ENCODE peak calls at places on chromosome 1, in ten cellular contexts. F, R, H, G, B, Y, Z, A, L and V are unnamed samples.

GRCh38 chr1:158037876-158038359 is 44.5 kb downstream of the KIRREL1 start:
- DNase-seq in L (no peak), F (no peak), Y (no peak), H (peak; percentile 83), Z (peak; percentile 81), A (no peak), G (no peak), B (no peak), R (no peak), V (no peak)

GRCh38 chr1:86325264-86325663 is 70.9 kb downstream of the ODF2L start:
- DNase-seq in H (no peak), Y (no peak), Z (no peak), G (no peak), F (no peak), B (no peak), L (no peak), A (no peak), R (no peak), V (no peak)

GRCh38 chr1:116763787-116764465 is 9.7 kb downstream of the CD2 start:
- DNase-seq in A (no peak), F (peak; percentile 82), R (no peak), B (peak; percentile 31), Z (peak; percentile 35), G (peak; percentile 31), Y (no peak), H (no peak), L (no peak), V (peak; percentile 54)

GRCh38 chr1:156082111-156083091 is at the start of gene MEX3A:
- DNase-seq in L (peak; percentile 61), H (peak; percentile 70), Z (peak; percentile 92), A (no peak), Y (peak; percentile 76), B (peak; percentile 65), R (no peak), G (peak; percentile 92), F (peak; percentile 76), V (peak; percentile 95)

GRCh38 chr1:36134805-36135339 is 9.8 kb upstream of the COL8A2 start:
- DNase-seq in L (peak; percentile 27), Y (peak; percentile 11), H (peak; percentile 70), R (peak; percentile 50), A (no peak), G (peak; percentile 69), F (peak; percentile 45), B (no peak), Z (peak; percentile 73), V (peak; percentile 49)

GRCh38 chr1:182795563-182796228 is 6.1 kb downstream of the NPL start:
- DNase-seq in G (no peak), F (no peak), Z (no peak), A (no peak), B (no peak), H (no peak), L (no peak), Y (no peak), R (no peak), V (no peak)

GRCh38 chr1:2584822-2585317 is 1.7 kb upstream of the PRXL2B start:
- DNase-seq in R (no peak), H (no peak), G (no peak), Z (no peak), A (no peak), Y (no peak), B (no peak), F (no peak), L (no peak), V (no peak)

GRCh38 chr1:234108921-234109320 is 204.4 kb downstream of the SLC35F3 start:
- DNase-seq in Z (no peak), L (no peak), R (no peak), G (no peak), F (no peak), A (peak; percentile 36), B (no peak), Y (no peak), H (peak; percentile 65), V (no peak)

GRCh38 chr1:189220750-189221149 is 1256.9 kb downstream of the BRINP3 start:
- DNase-seq in F (no peak), L (no peak), Z (no peak), G (peak; percentile 16), H (no peak), B (peak; percentile 6), A (no peak), Y (no peak), R (no peak), V (no peak)

GRCh38 chr1:75134939-75135828 is 996 bp downstream of the LHX8 start:
- DNase-seq in R (no peak), A (no peak), B (peak; percentile 60), Y (no peak), F (no peak), H (no peak), Z (peak; percentile 11), G (no peak), L (no peak), V (no peak)